ENCODE peak calls at places on chromosomes 2 and 18, in four cellular contexts. Y, D, A and W are unnamed samples.
A peak's percentile ranks its signal among the peaks of the same experiment; 100 is the strongest.

GRCh38 chr18:6052449-6052913 is 157.2 kb upstream of the TMEM200C start:
- DNase-seq in Y (peak; percentile 72), A (no peak), D (no peak), W (no peak)

GRCh38 chr2:55581875-55582547 is 35.4 kb downstream of the PPP4R3B start:
- DNase-seq in D (no peak), A (no peak), Y (no peak), W (no peak)

GRCh38 chr2:42794271-42795046 is 2.1 kb upstream of the HAAO start:
- DNase-seq in A (no peak), Y (peak; percentile 86), D (peak; percentile 59), W (peak; percentile 57)

GRCh38 chr2:23426284-23426905 is 41.4 kb downstream of the KLHL29 start:
- DNase-seq in A (no peak), D (no peak), Y (no peak), W (no peak)

GRCh38 chr18:51398104-51398503 is 200.6 kb upstream of the MEX3C start:
- DNase-seq in A (no peak), Y (no peak), D (no peak), W (no peak)

GRCh38 chr18:74510770-74511095 is 14.6 kb downstream of the CNDP2 start:
- DNase-seq in Y (no peak), D (no peak), A (no peak), W (no peak)

GRCh38 chr2:58638256-58638795 is 397.2 kb upstream of the FANCL start:
- DNase-seq in D (no peak), Y (no peak), A (no peak), W (no peak)

GRCh38 chr2:164275659-164276058 is 345.6 kb downstream of the GRB14 start:
- DNase-seq in Y (no peak), A (no peak), D (no peak), W (no peak)

GRCh38 chr18:8750954-8751415 is 45.6 kb downstream of the MTCL1 start:
- DNase-seq in Y (no peak), D (no peak), A (no peak), W (no peak)

GRCh38 chr2:207129821-207130220 is 35.9 kb downstream of the KLF7 start:
- DNase-seq in D (no peak), Y (no peak), A (no peak), W (no peak)

GRCh38 chr2:218271487-218271797 is 1.1 kb downstream of the PNKD start:
- DNase-seq in D (no peak), Y (no peak), A (no peak), W (no peak)

GRCh38 chr2:96531366-96531765 is 5.2 kb upstream of the ARID5A start:
- DNase-seq in Y (no peak), D (no peak), A (no peak), W (no peak)

GRCh38 chr2:173589604-173590277 is 235.1 kb downstream of the CDCA7 start:
- DNase-seq in D (no peak), Y (no peak), A (no peak), W (no peak)

GRCh38 chr2:1787799-1788477 is 43.6 kb upstream of the PXDN start:
- DNase-seq in Y (no peak), A (no peak), D (no peak), W (no peak)

GRCh38 chr18:74444104-74444503 is 13.0 kb downstream of the DIPK1C start:
- DNase-seq in A (no peak), Y (no peak), D (no peak), W (no peak)

GRCh38 chr2:23083963-23084362 is 301.0 kb upstream of the KLHL29 start:
- DNase-seq in D (no peak), Y (no peak), A (no peak), W (no peak)

GRCh38 chr2:1550658-1551316 is 137.5 kb downstream of the TPO start:
- DNase-seq in D (peak; percentile 78), Y (no peak), A (no peak), W (peak; percentile 80)

GRCh38 chr18:79570266-79571201 is 109.1 kb upstream of the CTDP1 start:
- DNase-seq in A (no peak), D (no peak), Y (no peak), W (no peak)

GRCh38 chr18:57759650-57760049 is 43.5 kb downstream of the ATP8B1 start:
- DNase-seq in Y (no peak), A (no peak), D (no peak), W (no peak)

GRCh38 chr18:29874519-29875098 is 1167.9 kb downstream of the DSC3 start:
- DNase-seq in A (no peak), Y (peak; percentile 52), D (peak; percentile 11), W (peak; percentile 14)

GRCh38 chr18:56009451-56009850 is 421.5 kb upstream of the TCF4 start:
- DNase-seq in D (no peak), Y (no peak), A (no peak), W (no peak)

GRCh38 chr2:217394510-217395351 is 534.9 kb upstream of the TNP1 start:
- DNase-seq in D (no peak), A (no peak), Y (no peak), W (no peak)

GRCh38 chr2:212451786-212452200 is 86.8 kb downstream of the ERBB4 start:
- DNase-seq in D (no peak), Y (peak; percentile 99), A (no peak), W (no peak)

GRCh38 chr2:233430091-233430490 is 75.8 kb downstream of the DGKD start:
- DNase-seq in Y (no peak), A (no peak), D (no peak), W (no peak)

GRCh38 chr2:180823546-180824141 is 156.8 kb upstream of the UBE2E3 start:
- DNase-seq in A (no peak), D (no peak), Y (no peak), W (no peak)

GRCh38 chr2:109647636-109648035 is 33.5 kb downstream of the SOWAHC start:
- DNase-seq in Y (no peak), D (no peak), A (no peak), W (no peak)

GRCh38 chr18:45282101-45282812 is 333.0 kb upstream of the SLC14A2 start:
- DNase-seq in D (peak; percentile 11), A (no peak), Y (no peak), W (no peak)

GRCh38 chr18:37484893-37485834 is 80.4 kb downstream of the CELF4 start:
- DNase-seq in D (peak; percentile 71), A (no peak), Y (no peak), W (peak; percentile 72)

GRCh38 chr2:164847291-164847690 is 5.7 kb upstream of the COBLL1 start:
- DNase-seq in A (no peak), Y (no peak), D (no peak), W (no peak)

DNA sequence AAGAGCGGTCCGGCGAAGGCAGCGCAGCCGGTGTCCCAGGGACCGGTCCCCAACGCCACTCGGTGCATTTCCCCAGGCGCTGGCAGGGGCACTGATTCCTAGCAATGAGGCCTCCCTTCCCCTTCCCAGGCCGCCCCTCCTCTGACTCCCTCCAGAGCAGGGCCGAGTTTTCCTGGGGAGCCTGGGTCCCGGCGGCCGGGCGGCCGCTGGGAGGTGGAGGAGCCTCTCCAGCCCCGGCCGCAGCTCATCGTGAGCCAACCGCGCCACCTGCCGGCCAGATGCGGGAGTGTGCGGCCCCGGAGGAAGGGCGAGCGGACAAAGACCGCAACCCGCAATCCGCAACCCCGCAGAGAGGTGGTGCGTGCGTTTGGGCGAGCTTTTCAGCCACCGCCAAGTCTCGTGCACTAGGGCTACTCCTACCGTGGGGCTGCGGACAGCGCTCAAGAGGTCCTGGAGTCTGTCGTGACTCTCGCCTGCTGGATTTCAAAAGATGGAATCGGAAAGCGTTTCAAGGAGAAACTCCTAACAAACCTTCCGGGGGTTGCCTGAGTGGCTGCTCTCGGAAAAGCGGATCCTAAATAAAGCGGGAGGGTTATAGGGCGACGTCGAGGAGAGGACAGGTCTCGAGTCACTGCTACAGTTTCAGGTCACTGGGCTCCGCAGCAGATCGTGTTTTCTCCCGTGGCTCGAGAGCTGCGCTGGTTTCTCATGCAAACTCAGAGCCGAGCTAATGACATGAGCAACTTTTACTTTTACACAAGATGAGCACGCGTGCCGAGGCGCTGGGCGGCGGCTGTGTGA is 1.5 kb upstream of the EPHA4 start:
- DNase-seq in Y (peak; percentile 36), A (no peak), D (peak; percentile 66), W (peak; percentile 93)
- TF ChIP-seq CREM in Y (no peak), A (no peak), D (no peak), W (no peak)

DNA sequence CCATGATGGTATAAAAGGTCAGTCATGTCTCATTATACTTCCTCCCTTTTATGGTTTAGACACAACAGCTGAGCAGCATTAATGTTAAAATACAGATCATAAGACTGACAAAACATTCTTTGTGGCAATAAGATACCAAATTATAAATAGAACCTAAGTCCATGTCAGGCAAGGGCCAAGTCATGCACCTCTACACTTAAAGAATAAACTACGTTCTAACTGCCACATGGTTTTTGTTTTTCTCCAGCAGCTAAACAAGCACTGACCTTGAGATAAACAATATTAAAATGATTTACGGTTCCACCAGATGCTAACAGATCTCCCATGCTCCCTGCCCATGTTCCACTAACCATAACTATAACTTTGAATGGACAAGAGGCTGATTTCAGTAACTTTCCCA is 368.6 kb upstream of the TFPI start:
- DNase-seq in A (no peak), D (no peak), Y (no peak), W (no peak)
- TF ChIP-seq CREM in A (no peak), D (no peak), Y (no peak), W (no peak)

GRCh38 chr2:47194410-47194809 is 39.3 kb upstream of the STPG4 start:
- DNase-seq in A (no peak), Y (no peak), D (no peak), W (no peak)

GRCh38 chr2:47201224-47201623 is 46.1 kb upstream of the STPG4 start:
- DNase-seq in Y (no peak), D (no peak), A (no peak), W (no peak)

GRCh38 chr2:47196499-47196898 is 41.4 kb upstream of the STPG4 start:
- DNase-seq in D (no peak), A (no peak), Y (no peak), W (no peak)

GRCh38 chr2:47195149-47195548 is 40.0 kb upstream of the STPG4 start:
- DNase-seq in Y (no peak), A (no peak), D (no peak), W (no peak)

DNA sequence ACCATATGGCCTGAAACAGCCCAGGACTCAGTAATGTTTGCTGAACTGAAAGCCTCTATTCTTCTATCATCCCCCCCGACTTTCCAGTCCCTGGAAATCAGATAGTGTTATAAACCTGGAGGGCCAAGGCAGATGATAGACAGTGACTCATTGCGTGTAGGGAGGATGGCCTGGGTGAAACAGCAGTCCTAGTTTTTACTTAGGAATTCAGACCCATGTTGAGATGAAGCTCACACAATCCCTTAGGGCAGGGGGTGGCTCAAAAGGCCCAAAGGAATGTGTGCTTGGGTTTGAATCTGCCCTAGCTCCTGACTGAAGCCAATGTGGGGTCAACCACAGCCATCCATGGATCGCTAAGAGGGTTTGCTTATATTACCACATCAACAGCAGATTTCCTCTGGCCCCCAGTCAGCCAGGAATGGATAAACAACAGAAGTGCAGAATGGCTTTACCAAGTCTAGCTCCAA is 43.9 kb upstream of the STPG4 start:
- DNase-seq in D (peak; percentile 82), Y (no peak), A (no peak), W (no peak)
- TF ChIP-seq CREM in D (peak; percentile 70), Y (no peak), A (no peak), W (no peak)

GRCh38 chr2:196330645-196331044 is 159.3 kb upstream of the STK17B start:
- DNase-seq in Y (no peak), D (no peak), A (no peak), W (no peak)
- TF ChIP-seq CREM in Y (no peak), D (no peak), A (no peak), W (no peak)

DNA sequence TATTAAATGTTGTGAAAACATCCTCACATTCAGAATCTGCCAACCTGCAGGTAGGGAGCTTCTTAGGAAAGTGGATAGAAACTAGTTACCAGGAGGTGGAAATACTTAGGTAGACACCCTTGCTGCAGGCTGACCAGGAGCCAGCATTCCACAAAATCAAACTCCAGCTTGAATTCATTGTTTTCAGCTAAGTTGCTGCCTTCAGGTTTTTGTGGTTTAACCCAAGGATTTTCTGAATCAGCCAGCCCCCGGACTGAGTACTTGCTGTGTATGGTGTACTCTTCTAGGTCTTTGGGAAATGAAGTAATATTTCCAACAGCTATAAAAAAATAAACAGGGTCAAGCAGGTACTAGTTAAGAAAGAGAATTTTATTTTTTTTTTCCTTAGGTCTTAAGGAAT is 192.1 kb upstream of the CHST9 start:
- DNase-seq in D (no peak), Y (no peak), A (no peak), W (no peak)
- TF ChIP-seq CREM in D (no peak), Y (no peak), A (no peak), W (no peak)